ENCODE peak calls at places on chromosomes 4 and X, in six cellular contexts. G, B, S, Y, L and D are unnamed samples.

GRCh38 chrX:133365886-133366611 is 49.2 kb downstream of the GPC4 start:
- DNase-seq in S (no peak), L (no peak), B (no peak), G (no peak), Y (no peak), D (no peak)

GRCh38 chrX:1853447-1853846 is 238.6 kb downstream of the ASMT start:
- DNase-seq in Y (no peak), G (no peak), S (no peak), B (no peak), L (no peak), D (no peak)

GRCh38 chrX:38664285-38664684 is 102.9 kb downstream of the TSPAN7 start:
- DNase-seq in L (no peak), G (peak; percentile 7), S (peak; percentile 37), Y (peak; percentile 13), B (peak; percentile 20), D (peak; percentile 25)

GRCh38 chrX:100625985-100626491 is 10.6 kb downstream of the TSPAN6 start:
- DNase-seq in B (no peak), S (no peak), Y (no peak), G (no peak), L (peak; percentile 66), D (peak; percentile 48)

GRCh38 chr4:40316782-40317635 is 18.1 kb upstream of the CHRNA9 start:
- DNase-seq in G (no peak), L (peak; percentile 78), Y (peak; percentile 47), S (peak; percentile 65), B (peak; percentile 95), D (peak; percentile 95)

GRCh38 chrX:107736781-107737531 is 38.6 kb downstream of the TSC22D3 start:
- DNase-seq in Y (peak; percentile 16), G (no peak), L (no peak), B (peak; percentile 59), S (no peak), D (no peak)

GRCh38 chrX:10512258-10512657 is 108.1 kb downstream of the MID1 start:
- DNase-seq in B (peak; percentile 74), Y (no peak), S (no peak), G (no peak), L (no peak), D (no peak)

GRCh38 chr4:72546456-72546855 is 22.6 kb downstream of the ADAMTS3 start:
- DNase-seq in Y (no peak), G (no peak), L (no peak), S (no peak), B (no peak), D (no peak)

GRCh38 chr4:169663402-169663801 is 43.0 kb downstream of the CLCN3 start:
- DNase-seq in Y (no peak), G (no peak), B (no peak), L (no peak), S (no peak), D (no peak)

GRCh38 chr4:55169352-55169959 is 44.1 kb upstream of the KDR start:
- DNase-seq in L (no peak), B (no peak), Y (peak; percentile 18), G (no peak), S (no peak), D (no peak)

GRCh38 chr4:8319731-8320385 is 50.3 kb downstream of the HTRA3 start:
- DNase-seq in L (no peak), B (no peak), G (no peak), Y (no peak), S (no peak), D (peak; percentile 72)

GRCh38 chr4:121648518-121648917 is 48.3 kb downstream of the ANXA5 start:
- DNase-seq in G (no peak), B (no peak), S (no peak), L (no peak), Y (no peak), D (no peak)

GRCh38 chr4:121739575-121739974 is 25.4 kb downstream of the SMIM43 start:
- DNase-seq in B (no peak), L (no peak), Y (no peak), G (no peak), S (no peak), D (no peak)

GRCh38 chr4:125388653-125389052 is 73.9 kb downstream of the FAT4 start:
- DNase-seq in Y (no peak), B (peak; percentile 82), G (no peak), S (no peak), L (no peak), D (no peak)

GRCh38 chrX:53685711-53686110 is 808 bp downstream of the HUWE1 start:
- DNase-seq in G (no peak), Y (no peak), L (no peak), B (no peak), S (no peak), D (peak; percentile 38)

GRCh38 chr4:113153529-113154101 is 104.2 kb downstream of the ANK2 start:
- DNase-seq in L (no peak), B (no peak), Y (peak; percentile 75), G (no peak), S (no peak), D (peak; percentile 3)

GRCh38 chr4:76806336-76806735 is 91.6 kb downstream of the SOWAHB start:
- DNase-seq in L (no peak), S (no peak), G (no peak), Y (no peak), B (no peak), D (no peak)

GRCh38 chr4:165077034-165077578 is 23.4 kb downstream of the TRIM75 start:
- DNase-seq in B (no peak), Y (no peak), G (no peak), L (no peak), S (no peak), D (no peak)

GRCh38 chr4:56506110-56506705 is 617 bp downstream of the ARL9 start:
- DNase-seq in L (no peak), S (no peak), G (no peak), Y (no peak), B (peak; percentile 21), D (no peak)

GRCh38 chr4:124931050-124931449 is 218.5 kb upstream of the ANKRD50 start:
- DNase-seq in B (no peak), S (no peak), Y (no peak), L (no peak), G (no peak), D (no peak)

GRCh38 chrX:3994315-3994714 is 280.9 kb upstream of the PRKX start:
- DNase-seq in G (no peak), B (no peak), L (no peak), S (no peak), Y (no peak), D (no peak)
- TF ChIP-seq MYC in G (no peak), B (no peak), L (no peak), S (no peak), Y (no peak), D (no peak)

GRCh38 chr4:11010624-11011023 is 326.1 kb upstream of the CLNK start:
- DNase-seq in S (no peak), L (no peak), B (no peak), G (no peak), Y (no peak), D (no peak)
- TF ChIP-seq MYC in S (no peak), L (no peak), B (no peak), G (no peak), Y (no peak), D (no peak)

DNA sequence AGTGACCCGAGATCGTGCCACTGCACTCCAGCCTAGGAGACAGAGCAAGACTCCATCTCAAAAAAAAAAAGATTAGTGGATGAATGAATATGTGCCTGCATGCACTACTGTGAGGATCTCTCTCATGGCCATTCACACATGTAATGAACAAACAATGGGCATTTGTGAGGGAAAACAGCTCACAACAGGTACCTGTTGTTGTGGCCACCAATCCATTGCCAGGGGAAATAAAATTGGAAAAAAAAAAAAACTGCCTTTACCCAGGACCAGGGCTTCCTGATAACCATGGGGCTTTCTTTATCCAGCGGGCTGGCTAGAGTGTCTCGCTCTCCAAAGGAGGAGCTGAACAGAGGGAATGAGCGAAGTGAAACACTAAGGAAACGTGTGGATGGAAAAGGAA is 7.4 kb downstream of the SCD5 start:
- DNase-seq in L (no peak), G (no peak), Y (no peak), B (no peak), S (no peak), D (no peak)
- TF ChIP-seq MYC in L (no peak), G (no peak), Y (no peak), B (no peak), S (no peak), D (no peak)

DNA sequence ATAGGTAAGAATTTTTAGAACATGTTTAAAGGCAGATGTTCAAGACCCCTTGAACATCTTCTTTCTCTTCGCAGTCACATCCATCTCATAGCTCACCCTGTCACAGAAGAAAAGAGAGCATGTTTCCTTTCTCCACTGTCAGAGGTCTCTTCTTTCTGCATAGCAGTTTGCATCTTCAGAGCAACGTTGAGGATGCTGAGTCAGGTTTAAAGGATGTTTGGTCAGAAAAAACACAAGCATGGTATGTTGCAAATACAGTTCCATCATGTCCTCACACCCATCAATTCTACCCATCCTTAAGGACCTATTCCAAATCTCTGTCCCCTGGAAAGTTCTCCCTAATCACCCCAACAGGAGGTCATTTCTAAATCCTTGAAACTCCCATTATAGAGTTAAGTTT is 84.8 kb downstream of the STOX2 start:
- DNase-seq in L (no peak), Y (no peak), B (no peak), S (no peak), G (no peak), D (peak; percentile 10)
- TF ChIP-seq MYC in L (no peak), Y (no peak), B (no peak), S (no peak), G (no peak), D (no peak)

GRCh38 chr4:93466440-93466839 is 362.1 kb upstream of the ATOH1 start:
- DNase-seq in G (no peak), L (no peak), B (no peak), S (no peak), Y (no peak), D (no peak)
- TF ChIP-seq MYC in G (no peak), L (no peak), B (no peak), S (no peak), Y (no peak), D (no peak)

DNA sequence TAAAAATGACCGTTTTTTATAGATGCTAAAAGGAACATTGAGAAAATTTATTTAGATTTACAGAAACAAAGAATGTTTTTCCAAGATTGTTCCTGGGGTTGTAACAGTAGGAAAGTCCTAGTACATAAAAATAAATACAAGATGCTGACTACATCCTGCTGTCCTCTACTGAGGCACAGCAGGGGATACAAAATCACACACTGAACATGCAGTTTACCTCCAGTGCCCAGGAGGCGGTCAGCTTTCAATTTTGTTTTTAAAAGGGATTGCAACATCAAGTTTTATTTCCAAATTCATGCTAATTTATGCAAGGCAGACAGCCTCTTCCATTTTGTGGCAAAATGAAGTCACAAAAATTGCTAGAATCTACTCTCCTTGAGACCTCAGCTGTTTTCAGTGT is 53.5 kb downstream of the GPM6A start:
- DNase-seq in L (no peak), G (no peak), B (no peak), Y (no peak), S (no peak), D (no peak)
- TF ChIP-seq MYC in L (no peak), G (no peak), B (no peak), Y (no peak), S (no peak), D (no peak)